ENCODE peak calls at places on chromosomes 16 and 17, in nine cellular contexts. One of them, this sample, is unnamed.

GRCh38 chr17:48613862-48614694 is 1.0 kb downstream of the HOXB8 start:
- DNase-seq in epithelial cell of proximal tubule: no peak
- DNase-seq in brain microvascular endothelial cell: no peak
- DNase-seq in OCI-LY7: no peak
- DNase-seq in neural progenitor cell: peak
- DNase-seq in lower leg skin: no peak
- DNase-seq in GM12878: no peak
- DNase-seq in fibroblast of the aortic adventitia: no peak
- DNase-seq in keratinocyte: no peak
- DNase-seq in this sample: no peak

GRCh38 chr16:84778720-84779119 is 41.1 kb upstream of the CRISPLD2 start:
- DNase-seq in epithelial cell of proximal tubule: no peak
- DNase-seq in brain microvascular endothelial cell: no peak
- DNase-seq in OCI-LY7: no peak
- DNase-seq in neural progenitor cell: no peak
- DNase-seq in lower leg skin: no peak
- DNase-seq in GM12878: no peak
- DNase-seq in fibroblast of the aortic adventitia: no peak
- DNase-seq in keratinocyte: no peak
- DNase-seq in this sample: no peak

GRCh38 chr16:14444979-14445810 is 184.9 kb downstream of the PARN start:
- DNase-seq in epithelial cell of proximal tubule: no peak
- DNase-seq in brain microvascular endothelial cell: no peak
- DNase-seq in OCI-LY7: peak
- DNase-seq in neural progenitor cell: no peak
- DNase-seq in lower leg skin: no peak
- DNase-seq in GM12878: no peak
- DNase-seq in fibroblast of the aortic adventitia: no peak
- DNase-seq in keratinocyte: no peak
- DNase-seq in this sample: no peak

GRCh38 chr17:7884581-7885356 is 3.8 kb upstream of the CHD3 start:
- DNase-seq in epithelial cell of proximal tubule: no peak
- DNase-seq in brain microvascular endothelial cell: no peak
- DNase-seq in OCI-LY7: peak
- DNase-seq in neural progenitor cell: peak
- DNase-seq in lower leg skin: no peak
- DNase-seq in GM12878: no peak
- DNase-seq in fibroblast of the aortic adventitia: no peak
- DNase-seq in keratinocyte: no peak
- DNase-seq in this sample: no peak

GRCh38 chr17:7478276-7479138 is 924 bp downstream of the ZBTB4 start:
- DNase-seq in epithelial cell of proximal tubule: no peak
- DNase-seq in brain microvascular endothelial cell: no peak
- DNase-seq in OCI-LY7: no peak
- DNase-seq in neural progenitor cell: peak
- DNase-seq in lower leg skin: no peak
- DNase-seq in GM12878: no peak
- DNase-seq in fibroblast of the aortic adventitia: peak
- DNase-seq in keratinocyte: no peak
- DNase-seq in this sample: no peak

GRCh38 chr17:42667088-42667951 is 8.2 kb downstream of the TUBG2 start:
- DNase-seq in epithelial cell of proximal tubule: peak
- DNase-seq in brain microvascular endothelial cell: no peak
- DNase-seq in OCI-LY7: no peak
- DNase-seq in neural progenitor cell: no peak
- DNase-seq in lower leg skin: no peak
- DNase-seq in GM12878: no peak
- DNase-seq in fibroblast of the aortic adventitia: peak
- DNase-seq in keratinocyte: no peak
- DNase-seq in this sample: no peak

GRCh38 chr17:41919165-41919817 is 540 bp upstream of the ACLY start:
- DNase-seq in epithelial cell of proximal tubule: no peak
- DNase-seq in brain microvascular endothelial cell: no peak
- DNase-seq in OCI-LY7: no peak
- DNase-seq in neural progenitor cell: peak
- DNase-seq in lower leg skin: peak
- DNase-seq in GM12878: peak
- DNase-seq in fibroblast of the aortic adventitia: no peak
- DNase-seq in keratinocyte: peak
- DNase-seq in this sample: peak

GRCh38 chr17:73262676-73263642 is 1.3 kb upstream of the CPSF4L start:
- DNase-seq in epithelial cell of proximal tubule: no peak
- DNase-seq in brain microvascular endothelial cell: no peak
- DNase-seq in OCI-LY7: no peak
- DNase-seq in neural progenitor cell: no peak
- DNase-seq in lower leg skin: no peak
- DNase-seq in GM12878: no peak
- DNase-seq in fibroblast of the aortic adventitia: peak
- DNase-seq in keratinocyte: no peak
- DNase-seq in this sample: no peak

GRCh38 chr17:8503807-8504206 is 68.1 kb downstream of the NDEL1 start:
- DNase-seq in epithelial cell of proximal tubule: no peak
- DNase-seq in brain microvascular endothelial cell: no peak
- DNase-seq in OCI-LY7: no peak
- DNase-seq in neural progenitor cell: no peak
- DNase-seq in lower leg skin: no peak
- DNase-seq in GM12878: no peak
- DNase-seq in fibroblast of the aortic adventitia: no peak
- DNase-seq in keratinocyte: no peak
- DNase-seq in this sample: no peak

GRCh38 chr17:75074532-75074931 is 13.2 kb upstream of the SLC16A5 start:
- DNase-seq in epithelial cell of proximal tubule: no peak
- DNase-seq in brain microvascular endothelial cell: no peak
- DNase-seq in OCI-LY7: no peak
- DNase-seq in neural progenitor cell: no peak
- DNase-seq in lower leg skin: no peak
- DNase-seq in GM12878: no peak
- DNase-seq in fibroblast of the aortic adventitia: no peak
- DNase-seq in keratinocyte: no peak
- DNase-seq in this sample: no peak

GRCh38 chr16:29806096-29806579 is at the start of gene MAZ:
- DNase-seq in epithelial cell of proximal tubule: no peak
- DNase-seq in brain microvascular endothelial cell: no peak
- DNase-seq in OCI-LY7: peak
- DNase-seq in neural progenitor cell: no peak
- DNase-seq in lower leg skin: no peak
- DNase-seq in GM12878: no peak
- DNase-seq in fibroblast of the aortic adventitia: no peak
- DNase-seq in keratinocyte: no peak
- DNase-seq in this sample: peak

GRCh38 chr17:56934280-56934679 is 20.4 kb upstream of the TRIM25 start:
- DNase-seq in epithelial cell of proximal tubule: no peak
- DNase-seq in brain microvascular endothelial cell: no peak
- DNase-seq in OCI-LY7: no peak
- DNase-seq in neural progenitor cell: no peak
- DNase-seq in lower leg skin: no peak
- DNase-seq in GM12878: no peak
- DNase-seq in fibroblast of the aortic adventitia: no peak
- DNase-seq in keratinocyte: peak
- DNase-seq in this sample: no peak

GRCh38 chr17:27576429-27577123 is 54.4 kb upstream of the LGALS9 start:
- DNase-seq in epithelial cell of proximal tubule: no peak
- DNase-seq in brain microvascular endothelial cell: no peak
- DNase-seq in OCI-LY7: no peak
- DNase-seq in neural progenitor cell: no peak
- DNase-seq in lower leg skin: no peak
- DNase-seq in GM12878: no peak
- DNase-seq in fibroblast of the aortic adventitia: peak
- DNase-seq in keratinocyte: no peak
- DNase-seq in this sample: no peak

GRCh38 chr17:82909322-82909904 is 69.6 kb upstream of the ZNF750 start:
- DNase-seq in epithelial cell of proximal tubule: no peak
- DNase-seq in brain microvascular endothelial cell: no peak
- DNase-seq in OCI-LY7: no peak
- DNase-seq in neural progenitor cell: no peak
- DNase-seq in lower leg skin: no peak
- DNase-seq in GM12878: no peak
- DNase-seq in fibroblast of the aortic adventitia: no peak
- DNase-seq in keratinocyte: no peak
- DNase-seq in this sample: no peak

DNA sequence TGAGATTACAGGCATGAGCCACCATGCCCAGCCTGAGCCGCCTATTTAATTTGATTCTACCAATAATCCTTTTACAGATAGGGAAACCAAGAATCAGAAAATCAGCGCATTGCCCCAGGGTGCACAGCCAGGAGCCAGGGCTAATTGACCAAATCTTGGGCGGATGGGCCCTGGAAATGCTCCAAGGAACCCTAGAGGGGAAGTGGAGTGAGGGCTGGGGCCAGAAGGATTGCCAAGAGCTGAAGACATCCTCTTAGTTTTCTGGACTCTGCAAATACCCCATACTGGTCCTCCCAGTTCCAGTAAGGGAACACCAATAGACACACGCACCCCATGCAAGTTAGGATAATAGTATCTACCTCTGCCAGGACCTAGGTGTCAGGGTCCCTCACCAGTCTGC is 3.8 kb downstream of the FHOD1 start:
- DNase-seq in epithelial cell of proximal tubule: no peak
- DNase-seq in brain microvascular endothelial cell: no peak
- DNase-seq in OCI-LY7: no peak
- DNase-seq in neural progenitor cell: no peak
- DNase-seq in lower leg skin: no peak
- DNase-seq in GM12878: no peak
- DNase-seq in fibroblast of the aortic adventitia: no peak
- DNase-seq in keratinocyte: no peak
- DNase-seq in this sample: no peak
- H3K4me3 ChIP-seq in epithelial cell of proximal tubule: no peak
- H3K4me3 ChIP-seq in brain microvascular endothelial cell: no peak
- H3K4me3 ChIP-seq in OCI-LY7: peak
- H3K4me3 ChIP-seq in neural progenitor cell: no peak
- H3K4me3 ChIP-seq in lower leg skin: no peak
- H3K4me3 ChIP-seq in GM12878: peak
- H3K4me3 ChIP-seq in fibroblast of the aortic adventitia: no peak
- H3K4me3 ChIP-seq in keratinocyte: no peak
- H3K4me3 ChIP-seq in this sample: no peak

DNA sequence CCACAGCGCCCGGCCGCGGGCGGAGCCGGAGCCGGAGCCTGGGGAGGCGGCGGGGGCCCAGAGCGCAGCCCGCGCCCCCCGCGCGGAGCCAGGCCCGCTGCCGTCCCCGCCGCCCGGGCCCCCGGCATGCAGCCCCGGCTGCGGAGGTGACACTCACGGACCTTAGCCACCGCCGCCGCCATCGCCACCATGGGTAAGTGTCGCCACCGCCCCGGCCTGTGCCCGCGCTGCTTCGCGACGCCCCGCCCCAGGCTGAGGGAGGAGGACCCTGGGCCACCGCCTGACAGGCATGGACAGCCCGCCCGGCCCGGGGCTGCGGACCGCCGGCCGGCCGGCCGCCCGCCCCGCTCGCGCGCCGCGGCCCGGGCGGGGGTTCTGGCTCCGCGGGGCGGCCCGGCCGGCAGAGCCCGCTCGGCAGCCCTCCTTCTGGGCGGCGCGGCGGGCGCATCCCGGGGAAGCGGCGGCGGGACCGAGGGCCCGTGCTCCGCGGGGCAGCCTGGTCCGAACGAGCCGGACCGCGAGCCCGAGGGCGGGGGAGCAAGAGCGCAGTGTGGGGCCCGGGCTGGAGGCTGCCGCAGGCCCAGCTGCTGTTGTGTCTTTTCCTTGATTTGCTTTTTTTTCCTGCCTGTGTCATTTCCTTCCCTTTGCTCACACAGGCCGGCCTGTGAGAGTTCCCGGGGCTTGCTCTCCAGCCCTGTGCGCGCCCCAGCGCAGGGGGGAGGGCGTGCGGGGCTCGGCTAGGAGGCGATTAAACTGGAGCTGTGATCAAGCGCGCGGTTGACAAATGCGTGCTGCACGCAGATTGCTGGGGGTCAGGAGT is 564 bp downstream of the MAP3K3 start:
- DNase-seq in epithelial cell of proximal tubule: no peak
- DNase-seq in brain microvascular endothelial cell: peak
- DNase-seq in OCI-LY7: peak
- DNase-seq in neural progenitor cell: peak
- DNase-seq in lower leg skin: peak
- DNase-seq in GM12878: no peak
- DNase-seq in fibroblast of the aortic adventitia: peak
- DNase-seq in keratinocyte: no peak
- DNase-seq in this sample: no peak
- TF ChIP-seq CTCF in epithelial cell of proximal tubule: no peak
- TF ChIP-seq CTCF in brain microvascular endothelial cell: no peak
- TF ChIP-seq CTCF in OCI-LY7: no peak
- TF ChIP-seq CTCF in neural progenitor cell: no peak
- TF ChIP-seq CTCF in lower leg skin: no peak
- TF ChIP-seq CTCF in GM12878: no peak
- TF ChIP-seq CTCF in fibroblast of the aortic adventitia: no peak
- TF ChIP-seq CTCF in keratinocyte: no peak
- TF ChIP-seq CTCF in this sample: no peak

DNA sequence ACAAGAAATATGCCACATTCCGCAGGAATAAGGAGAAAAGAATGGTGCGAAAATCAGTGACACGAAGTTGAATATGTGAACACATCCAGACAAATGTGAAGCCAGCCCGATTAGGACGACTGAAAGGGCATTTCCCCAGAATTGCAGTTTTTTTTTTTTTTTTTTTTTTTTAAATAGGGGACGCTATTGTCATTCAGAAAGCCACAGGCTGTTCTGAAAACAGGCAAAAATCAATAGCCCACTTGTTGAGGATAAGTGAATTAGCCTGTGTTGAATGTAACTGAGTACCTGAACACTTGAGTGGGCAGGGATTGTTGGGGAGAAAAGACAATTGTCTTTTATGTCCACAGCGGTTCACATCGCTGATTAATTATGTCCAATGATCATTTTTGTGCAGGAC is 507.1 kb downstream of the WWOX start:
- DNase-seq in epithelial cell of proximal tubule: no peak
- DNase-seq in brain microvascular endothelial cell: no peak
- DNase-seq in OCI-LY7: no peak
- DNase-seq in neural progenitor cell: peak
- DNase-seq in lower leg skin: no peak
- DNase-seq in GM12878: no peak
- DNase-seq in fibroblast of the aortic adventitia: no peak
- DNase-seq in keratinocyte: no peak
- DNase-seq in this sample: no peak
- H3K4me3 ChIP-seq in epithelial cell of proximal tubule: no peak
- H3K4me3 ChIP-seq in brain microvascular endothelial cell: no peak
- H3K4me3 ChIP-seq in OCI-LY7: no peak
- H3K4me3 ChIP-seq in neural progenitor cell: peak
- H3K4me3 ChIP-seq in lower leg skin: no peak
- H3K4me3 ChIP-seq in GM12878: no peak
- H3K4me3 ChIP-seq in fibroblast of the aortic adventitia: no peak
- H3K4me3 ChIP-seq in keratinocyte: no peak
- H3K4me3 ChIP-seq in this sample: no peak

DNA sequence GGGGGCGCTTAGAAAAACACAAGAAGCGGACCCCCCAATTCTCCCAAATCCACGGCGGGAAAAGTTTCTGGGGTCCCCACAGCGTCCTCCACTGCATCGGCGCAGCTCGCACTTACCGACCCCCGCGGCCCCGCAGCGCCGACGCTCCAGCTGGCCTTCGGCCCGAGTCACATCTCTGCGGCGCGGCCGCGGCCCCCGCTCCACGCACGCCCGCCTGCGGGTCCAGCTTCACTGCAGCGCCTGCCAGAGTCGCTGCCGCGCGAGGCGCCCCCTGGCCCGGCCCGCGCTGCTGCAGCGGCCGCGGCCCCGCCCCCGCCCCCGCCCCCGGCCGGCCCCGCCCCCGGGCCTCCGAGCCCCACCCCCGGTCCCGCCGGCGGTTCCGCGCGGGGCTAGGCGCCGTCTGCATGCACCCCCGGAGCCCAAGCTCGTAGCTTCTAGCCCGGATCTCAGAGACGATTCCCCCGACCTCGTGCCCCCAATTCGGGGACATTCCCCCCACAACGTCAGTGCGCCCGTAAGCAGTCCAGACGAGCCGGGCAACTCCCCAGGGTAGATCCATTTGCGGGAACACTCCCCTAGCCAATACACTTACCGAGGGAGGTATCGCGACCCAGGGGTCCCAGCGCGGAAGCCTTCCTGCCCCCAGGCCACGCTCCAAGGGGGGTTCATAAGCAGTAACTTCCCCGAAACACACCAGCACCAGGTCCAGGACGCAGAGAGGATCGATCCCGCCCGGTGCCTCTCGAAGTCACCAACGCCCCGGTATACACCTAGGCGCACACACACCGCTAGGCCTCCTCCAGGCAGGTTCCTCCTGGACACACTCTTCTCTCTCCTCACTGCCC is at the start of gene GPRC5B:
- DNase-seq in epithelial cell of proximal tubule: no peak
- DNase-seq in brain microvascular endothelial cell: no peak
- DNase-seq in OCI-LY7: peak
- DNase-seq in neural progenitor cell: peak
- DNase-seq in lower leg skin: peak
- DNase-seq in GM12878: no peak
- DNase-seq in fibroblast of the aortic adventitia: peak
- DNase-seq in keratinocyte: no peak
- DNase-seq in this sample: no peak
- TF ChIP-seq CTCF in epithelial cell of proximal tubule: no peak
- TF ChIP-seq CTCF in brain microvascular endothelial cell: no peak
- TF ChIP-seq CTCF in OCI-LY7: no peak
- TF ChIP-seq CTCF in neural progenitor cell: no peak
- TF ChIP-seq CTCF in lower leg skin: no peak
- TF ChIP-seq CTCF in GM12878: no peak
- TF ChIP-seq CTCF in fibroblast of the aortic adventitia: no peak
- TF ChIP-seq CTCF in keratinocyte: peak
- TF ChIP-seq CTCF in this sample: no peak

This sample was measured in AG09309.